ENCODE peak calls at places on chromosome 10, in six cellular contexts. H, R, L, V, Z and W are unnamed samples.

GRCh38 chr10:94150541-94151184 is 156.9 kb downstream of the PLCE1 start:
- DNase-seq in H (no peak), R (no peak), L (no peak), V (no peak), Z (no peak), W (no peak)

GRCh38 chr10:109429956-109430760 is 493.2 kb downstream of the XPNPEP1 start:
- DNase-seq in H (no peak), R (peak), L (no peak), V (no peak), Z (no peak), W (no peak)

GRCh38 chr10:91987397-91988037 is 63.9 kb downstream of the BTAF1 start:
- DNase-seq in H (no peak), R (peak), L (no peak), V (no peak), Z (no peak), W (peak)

GRCh38 chr10:10527861-10528562 is 489.7 kb upstream of the CELF2 start:
- DNase-seq in H (no peak), R (no peak), L (no peak), V (no peak), Z (no peak), W (no peak)

GRCh38 chr10:4217653-4218052 is 432.6 kb upstream of the KLF6 start:
- DNase-seq in H (no peak), R (no peak), L (no peak), V (no peak), Z (no peak), W (no peak)

GRCh38 chr10:5360318-5360915 is 4.3 kb upstream of the UCN3 start:
- DNase-seq in H (no peak), R (no peak), L (no peak), V (no peak), Z (no peak), W (no peak)

GRCh38 chr10:96441126-96441905 is 72.4 kb downstream of the TLL2 start:
- DNase-seq in H (no peak), R (no peak), L (no peak), V (no peak), Z (no peak), W (no peak)

GRCh38 chr10:4662576-4663161 is 163.3 kb upstream of the AKR1E2 start:
- DNase-seq in H (no peak), R (no peak), L (peak), V (no peak), Z (no peak), W (no peak)

GRCh38 chr10:119306964-119307363 is 99.6 kb downstream of the GRK5 start:
- DNase-seq in H (no peak), R (no peak), L (no peak), V (no peak), Z (no peak), W (no peak)

GRCh38 chr10:21727452-21728168 is 193.6 kb downstream of the MLLT10 start:
- DNase-seq in H (no peak), R (peak), L (no peak), V (no peak), Z (no peak), W (no peak)

GRCh38 chr10:63137306-63137705 is 4.2 kb downstream of the NRBF2 start:
- DNase-seq in H (no peak), R (peak), L (no peak), V (no peak), Z (no peak), W (peak)

GRCh38 chr10:14436233-14436632 is 105.5 kb upstream of the FRMD4A start:
- DNase-seq in H (no peak), R (no peak), L (no peak), V (no peak), Z (no peak), W (no peak)

GRCh38 chr10:10787586-10787985 is 230.1 kb upstream of the CELF2 start:
- DNase-seq in H (no peak), R (no peak), L (no peak), V (no peak), Z (no peak), W (no peak)

GRCh38 chr10:75430000-75430763 is 1.2 kb upstream of the LRMDA start:
- DNase-seq in H (no peak), R (no peak), L (peak), V (no peak), Z (no peak), W (no peak)

GRCh38 chr10:129956902-129957673 is 7.0 kb downstream of the EBF3 start:
- DNase-seq in H (no peak), R (no peak), L (no peak), V (no peak), Z (no peak), W (no peak)

GRCh38 chr10:57992321-57993077 is 275.2 kb downstream of the IPMK start:
- DNase-seq in H (no peak), R (no peak), L (no peak), V (peak), Z (no peak), W (no peak)

GRCh38 chr10:81655986-81656385 is 219.0 kb upstream of the NRG3 start:
- DNase-seq in H (no peak), R (no peak), L (no peak), V (no peak), Z (no peak), W (no peak)

GRCh38 chr10:60494774-60495173 is 105.1 kb upstream of the ANK3 start:
- DNase-seq in H (no peak), R (no peak), L (no peak), V (no peak), Z (no peak), W (no peak)

GRCh38 chr10:131673396-131673795 is 227.4 kb upstream of the PPP2R2D start:
- DNase-seq in H (no peak), R (no peak), L (no peak), V (no peak), Z (no peak), W (no peak)

GRCh38 chr10:76411719-76412435 is 980.5 kb downstream of the LRMDA start:
- DNase-seq in H (peak), R (peak), L (peak), V (no peak), Z (no peak), W (no peak)

GRCh38 chr10:69348824-69349541 is 67.7 kb downstream of the TACR2 start:
- DNase-seq in H (peak), R (peak), L (peak), V (no peak), Z (no peak), W (peak)

GRCh38 chr10:124588736-124589451 is 127.3 kb downstream of the LHPP start:
- DNase-seq in H (no peak), R (peak), L (peak), V (no peak), Z (peak), W (peak)

GRCh38 chr10:55550241-55550640 is 749.2 kb upstream of the PCDH15 start:
- DNase-seq in H (no peak), R (peak), L (no peak), V (no peak), Z (no peak), W (no peak)

GRCh38 chr10:30378607-30379006 is 29.5 kb upstream of the MTPAP start:
- DNase-seq in H (no peak), R (no peak), L (no peak), V (no peak), Z (no peak), W (no peak)

GRCh38 chr10:101535949-101536348 is 52.1 kb downstream of the POLL start:
- DNase-seq in H (no peak), R (no peak), L (no peak), V (peak), Z (no peak), W (no peak)

GRCh38 chr10:111756541-111757061 is 427.0 kb downstream of the GPAM start:
- DNase-seq in H (no peak), R (no peak), L (peak), V (peak), Z (peak), W (no peak)

GRCh38 chr10:34702093-34702952 is 112.8 kb downstream of the PARD3 start:
- DNase-seq in H (no peak), R (no peak), L (no peak), V (no peak), Z (no peak), W (no peak)

GRCh38 chr10:34702982-34703381 is 112.1 kb downstream of the PARD3 start:
- DNase-seq in H (no peak), R (no peak), L (no peak), V (no peak), Z (no peak), W (no peak)

GRCh38 chr10:34699904-34700303 is 115.2 kb downstream of the PARD3 start:
- DNase-seq in H (no peak), R (no peak), L (no peak), V (no peak), Z (no peak), W (no peak)

GRCh38 chr10:34698979-34699378 is 116.1 kb downstream of the PARD3 start:
- DNase-seq in H (no peak), R (peak), L (no peak), V (no peak), Z (no peak), W (peak)

GRCh38 chr10:34701194-34701593 is 113.9 kb downstream of the PARD3 start:
- DNase-seq in H (no peak), R (no peak), L (no peak), V (no peak), Z (no peak), W (no peak)
- H3K27ac ChIP-seq in H (no peak), R (no peak), L (no peak), V (no peak), Z (no peak), W (no peak)

GRCh38 chr10:117165557-117166419 is 27.7 kb upstream of the VAX1 start:
- DNase-seq in H (peak), R (peak), L (peak), V (no peak), Z (peak), W (peak)
- H3K4me3 ChIP-seq in H (peak), R (no peak), L (peak), V (no peak), Z (peak), W (no peak)

GRCh38 chr10:98267069-98267893 is 713 bp downstream of the LOXL4 start:
- DNase-seq in H (no peak), R (no peak), L (peak), V (no peak), Z (no peak), W (no peak)
- H3K27ac ChIP-seq in H (peak), R (peak), L (peak), V (no peak), Z (no peak), W (no peak)

GRCh38 chr10:70737250-70737649 is 47.9 kb downstream of the TBATA start:
- DNase-seq in H (no peak), R (no peak), L (no peak), V (no peak), Z (no peak), W (no peak)

GRCh38 chr10:70737977-70738376 is 47.2 kb downstream of the TBATA start:
- DNase-seq in H (no peak), R (no peak), L (no peak), V (no peak), Z (no peak), W (no peak)

GRCh38 chr10:70740441-70741288 is 44.5 kb downstream of the TBATA start:
- DNase-seq in H (no peak), R (no peak), L (no peak), V (no peak), Z (no peak), W (no peak)

GRCh38 chr10:70736470-70736982 is 48.7 kb downstream of the TBATA start:
- DNase-seq in H (no peak), R (no peak), L (no peak), V (no peak), Z (no peak), W (no peak)

DNA sequence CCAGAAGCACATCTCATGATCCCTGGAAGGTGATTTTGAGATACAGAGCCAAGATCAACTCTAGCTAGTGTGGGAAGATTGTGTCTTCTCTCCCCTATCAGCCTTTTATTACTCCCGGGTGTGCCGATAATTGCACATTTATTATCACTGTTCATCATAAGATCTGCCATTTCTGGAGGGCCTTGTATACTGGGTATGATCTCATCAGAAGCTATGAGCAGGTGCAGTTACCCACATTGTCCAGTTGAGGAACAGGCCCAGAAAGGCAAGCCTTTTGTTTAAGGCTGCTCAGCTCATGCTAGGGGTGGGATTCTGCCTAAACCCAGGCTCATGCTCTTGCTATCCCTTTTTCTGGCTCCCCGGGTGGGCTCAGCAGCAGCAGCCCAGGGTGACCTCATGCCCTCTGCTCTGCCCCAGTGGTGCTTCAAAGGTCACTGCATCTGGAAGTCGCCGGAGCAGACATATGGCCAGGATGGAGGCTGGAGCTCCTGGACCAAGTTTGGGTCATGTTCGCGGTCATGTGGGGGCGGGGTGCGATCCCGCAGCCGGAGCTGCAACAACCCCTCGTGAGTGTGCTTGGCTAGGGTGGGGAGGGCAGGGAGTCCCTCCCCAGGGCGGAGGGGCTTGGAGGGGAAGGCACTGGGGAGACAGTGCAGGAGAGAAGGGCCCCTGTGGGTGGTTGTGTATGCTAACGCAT is 46.6 kb downstream of the TBATA start:
- DNase-seq in H (no peak), R (no peak), L (no peak), V (no peak), Z (no peak), W (no peak)
- H3K4me3 ChIP-seq in H (no peak), R (no peak), L (no peak), V (no peak), Z (no peak), W (no peak)

DNA sequence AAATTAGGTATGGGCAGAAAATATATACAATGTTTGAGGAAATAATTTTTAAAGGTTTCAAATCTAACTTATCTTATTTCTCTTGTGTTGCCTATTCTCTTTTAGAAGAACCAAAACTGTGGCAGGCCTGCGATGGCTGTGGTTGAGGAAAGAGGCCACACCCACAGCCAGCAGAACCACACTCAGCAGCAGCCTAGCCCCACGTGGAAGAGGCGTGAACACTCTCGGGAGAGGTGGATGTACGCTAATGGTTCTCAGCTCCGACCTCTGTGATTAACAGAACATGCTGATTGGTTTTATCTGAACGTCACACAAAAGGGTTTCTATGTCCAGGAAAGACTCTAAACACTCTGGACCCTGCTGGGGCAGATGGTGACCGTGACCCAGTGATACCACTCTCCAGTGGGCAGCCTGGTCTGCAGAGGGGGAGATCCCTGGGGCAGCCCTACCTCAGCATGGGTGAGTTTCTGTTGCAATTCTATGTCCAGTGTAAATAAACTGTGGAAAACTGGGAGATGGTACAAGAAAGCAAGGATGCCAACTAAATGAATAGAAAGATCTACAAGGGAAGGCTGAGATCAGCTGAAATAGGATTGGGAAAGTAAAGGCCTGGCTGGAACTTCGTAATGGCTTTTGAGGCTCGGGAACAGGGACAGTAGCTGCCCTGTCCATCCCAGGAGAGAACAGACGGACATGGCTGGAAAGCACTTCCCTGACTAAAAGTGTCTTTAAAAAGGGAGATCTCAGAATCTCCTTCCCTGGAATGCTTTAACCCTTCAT is 26.6 kb downstream of the DIP2C start:
- DNase-seq in H (no peak), R (no peak), L (no peak), V (no peak), Z (no peak), W (no peak)
- H3K27ac ChIP-seq in H (no peak), R (no peak), L (no peak), V (no peak), Z (peak), W (no peak)

GRCh38 chr10:71770255-71770654 is 3.1 kb downstream of the VSIR start:
- DNase-seq in H (no peak), R (no peak), L (no peak), V (no peak), Z (no peak), W (no peak)
- H3K4me3 ChIP-seq in H (peak), R (no peak), L (no peak), V (no peak), Z (peak), W (no peak)

GRCh38 chr10:78895469-78895868 is 173.3 kb upstream of the ZMIZ1 start:
- DNase-seq in H (peak), R (no peak), L (no peak), V (no peak), Z (no peak), W (no peak)
- H3K27ac ChIP-seq in H (no peak), R (no peak), L (no peak), V (no peak), Z (no peak), W (no peak)